ENCODE peak calls at places on chromosome X, in six cellular contexts. One of them, this sample, is unnamed.

GRCh38 chrX:18983711-18984380 is at the start of gene PHKA2:
- DNase-seq in RWPE2: no peak
- DNase-seq in heart right ventricle: peak; percentile 51
- DNase-seq in fibroblast of lung: peak; percentile 44
- DNase-seq in esophagus squamous epithelium: no peak
- DNase-seq in neuronal stem cell: no peak
- DNase-seq in this sample: no peak

GRCh38 chrX:43881410-43882293 is 598 bp downstream of the MAOB start:
- DNase-seq in RWPE2: no peak
- DNase-seq in heart right ventricle: no peak
- DNase-seq in fibroblast of lung: no peak
- DNase-seq in esophagus squamous epithelium: no peak
- DNase-seq in neuronal stem cell: no peak
- DNase-seq in this sample: no peak

GRCh38 chrX:53223068-53223693 is 1.8 kb downstream of the KDM5C start:
- DNase-seq in RWPE2: no peak
- DNase-seq in heart right ventricle: no peak
- DNase-seq in fibroblast of lung: peak; percentile 0
- DNase-seq in esophagus squamous epithelium: no peak
- DNase-seq in neuronal stem cell: no peak
- DNase-seq in this sample: no peak

GRCh38 chrX:123878177-123878576 is 18.3 kb downstream of the XIAP start:
- DNase-seq in RWPE2: no peak
- DNase-seq in heart right ventricle: no peak
- DNase-seq in fibroblast of lung: peak; percentile 56
- DNase-seq in esophagus squamous epithelium: no peak
- DNase-seq in neuronal stem cell: no peak
- DNase-seq in this sample: no peak

GRCh38 chrX:133655914-133656265 is 240.6 kb upstream of the GPC4 start:
- DNase-seq in RWPE2: no peak
- DNase-seq in heart right ventricle: no peak
- DNase-seq in fibroblast of lung: peak; percentile 26
- DNase-seq in esophagus squamous epithelium: no peak
- DNase-seq in neuronal stem cell: no peak
- DNase-seq in this sample: no peak

GRCh38 chrX:69508610-69509009 is 4.5 kb downstream of the NALF2 start:
- DNase-seq in RWPE2: no peak
- DNase-seq in heart right ventricle: no peak
- DNase-seq in fibroblast of lung: no peak
- DNase-seq in esophagus squamous epithelium: no peak
- DNase-seq in neuronal stem cell: no peak
- DNase-seq in this sample: no peak

GRCh38 chrX:136147966-136148365 is 633 bp downstream of the FHL1 start:
- DNase-seq in RWPE2: no peak
- DNase-seq in heart right ventricle: peak; percentile 17
- DNase-seq in fibroblast of lung: no peak
- DNase-seq in esophagus squamous epithelium: no peak
- DNase-seq in neuronal stem cell: no peak
- DNase-seq in this sample: no peak

GRCh38 chrX:574355-574754 is 56.2 kb upstream of the SHOX start:
- DNase-seq in RWPE2: no peak
- DNase-seq in heart right ventricle: no peak
- DNase-seq in fibroblast of lung: no peak
- DNase-seq in esophagus squamous epithelium: no peak
- DNase-seq in neuronal stem cell: no peak
- DNase-seq in this sample: no peak

GRCh38 chrX:134572816-134573682 is 85.2 kb downstream of the PLAC1 start:
- DNase-seq in RWPE2: peak; percentile 56
- DNase-seq in heart right ventricle: no peak
- DNase-seq in fibroblast of lung: no peak
- DNase-seq in esophagus squamous epithelium: no peak
- DNase-seq in neuronal stem cell: no peak
- DNase-seq in this sample: peak; percentile 49

GRCh38 chrX:111376897-111377601 is 34.9 kb downstream of the DCX start:
- DNase-seq in RWPE2: no peak
- DNase-seq in heart right ventricle: no peak
- DNase-seq in fibroblast of lung: no peak
- DNase-seq in esophagus squamous epithelium: no peak
- DNase-seq in neuronal stem cell: peak; percentile 40
- DNase-seq in this sample: no peak

GRCh38 chrX:54640721-54641120 is 110.7 kb downstream of the GNL3L start:
- DNase-seq in RWPE2: no peak
- DNase-seq in heart right ventricle: no peak
- DNase-seq in fibroblast of lung: peak; percentile 25
- DNase-seq in esophagus squamous epithelium: no peak
- DNase-seq in neuronal stem cell: no peak
- DNase-seq in this sample: no peak

GRCh38 chrX:63525491-63525890 is 174.4 kb upstream of the SPIN4 start:
- DNase-seq in RWPE2: no peak
- DNase-seq in heart right ventricle: no peak
- DNase-seq in fibroblast of lung: no peak
- DNase-seq in esophagus squamous epithelium: no peak
- DNase-seq in neuronal stem cell: no peak
- DNase-seq in this sample: no peak

GRCh38 chrX:52574416-52575275 is 57.8 kb upstream of the XAGE1B start:
- DNase-seq in RWPE2: no peak
- DNase-seq in heart right ventricle: no peak
- DNase-seq in fibroblast of lung: peak; percentile 61
- DNase-seq in esophagus squamous epithelium: no peak
- DNase-seq in neuronal stem cell: peak; percentile 31
- DNase-seq in this sample: no peak

GRCh38 chrX:49191033-49191871 is 5.1 kb upstream of the PRICKLE3 start:
- DNase-seq in RWPE2: peak; percentile 93
- DNase-seq in heart right ventricle: peak; percentile 95
- DNase-seq in fibroblast of lung: peak; percentile 100
- DNase-seq in esophagus squamous epithelium: peak; percentile 75
- DNase-seq in neuronal stem cell: peak; percentile 95
- DNase-seq in this sample: peak; percentile 98

GRCh38 chrX:112851161-112851779 is 10.6 kb upstream of the AMOT start:
- DNase-seq in RWPE2: no peak
- DNase-seq in heart right ventricle: no peak
- DNase-seq in fibroblast of lung: no peak
- DNase-seq in esophagus squamous epithelium: no peak
- DNase-seq in neuronal stem cell: no peak
- DNase-seq in this sample: no peak

GRCh38 chrX:2614911-2615310 is 76.2 kb upstream of the CD99 start:
- DNase-seq in RWPE2: no peak
- DNase-seq in heart right ventricle: peak; percentile 18
- DNase-seq in fibroblast of lung: peak; percentile 78
- DNase-seq in esophagus squamous epithelium: no peak
- DNase-seq in neuronal stem cell: no peak
- DNase-seq in this sample: no peak

GRCh38 chrX:55486736-55487135 is 2.9 kb downstream of the USP51 start:
- DNase-seq in RWPE2: no peak
- DNase-seq in heart right ventricle: no peak
- DNase-seq in fibroblast of lung: no peak
- DNase-seq in esophagus squamous epithelium: no peak
- DNase-seq in neuronal stem cell: no peak
- DNase-seq in this sample: no peak

GRCh38 chrX:121958886-121959285 is 911.5 kb downstream of the GLUD2 start:
- DNase-seq in RWPE2: no peak
- DNase-seq in heart right ventricle: no peak
- DNase-seq in fibroblast of lung: no peak
- DNase-seq in esophagus squamous epithelium: no peak
- DNase-seq in neuronal stem cell: no peak
- DNase-seq in this sample: no peak

GRCh38 chrX:139204903-139205667 is 325.5 kb upstream of the F9 start:
- DNase-seq in RWPE2: no peak
- DNase-seq in heart right ventricle: no peak
- DNase-seq in fibroblast of lung: no peak
- DNase-seq in esophagus squamous epithelium: no peak
- DNase-seq in neuronal stem cell: no peak
- DNase-seq in this sample: no peak

GRCh38 chrX:24862343-24862742 is 153.4 kb downstream of the ARX start:
- DNase-seq in RWPE2: no peak
- DNase-seq in heart right ventricle: no peak
- DNase-seq in fibroblast of lung: peak; percentile 72
- DNase-seq in esophagus squamous epithelium: no peak
- DNase-seq in neuronal stem cell: no peak
- DNase-seq in this sample: no peak

GRCh38 chrX:48761674-48762471 is at the start of gene GLOD5:
- DNase-seq in RWPE2: no peak
- DNase-seq in heart right ventricle: no peak
- DNase-seq in fibroblast of lung: no peak
- DNase-seq in esophagus squamous epithelium: no peak
- DNase-seq in neuronal stem cell: no peak
- DNase-seq in this sample: peak; percentile 7

GRCh38 chrX:43718546-43718945 is 62.4 kb downstream of the MAOA start:
- DNase-seq in RWPE2: no peak
- DNase-seq in heart right ventricle: no peak
- DNase-seq in fibroblast of lung: no peak
- DNase-seq in esophagus squamous epithelium: no peak
- DNase-seq in neuronal stem cell: no peak
- DNase-seq in this sample: no peak

GRCh38 chrX:13761606-13762005 is 27.1 kb downstream of the OFD1 start:
- DNase-seq in RWPE2: no peak
- DNase-seq in heart right ventricle: no peak
- DNase-seq in fibroblast of lung: peak; percentile 46
- DNase-seq in esophagus squamous epithelium: no peak
- DNase-seq in neuronal stem cell: no peak
- DNase-seq in this sample: no peak

GRCh38 chrX:103488332-103488731 is 31.0 kb downstream of the RAB40A start:
- DNase-seq in RWPE2: no peak
- DNase-seq in heart right ventricle: no peak
- DNase-seq in fibroblast of lung: peak; percentile 38
- DNase-seq in esophagus squamous epithelium: no peak
- DNase-seq in neuronal stem cell: no peak
- DNase-seq in this sample: no peak

GRCh38 chrX:1453390-1453783 is 678 bp upstream of the ASMTL start:
- DNase-seq in RWPE2: no peak
- DNase-seq in heart right ventricle: no peak
- DNase-seq in fibroblast of lung: no peak
- DNase-seq in esophagus squamous epithelium: no peak
- DNase-seq in neuronal stem cell: no peak
- DNase-seq in this sample: no peak

GRCh38 chrX:8988456-8988855 is 45.5 kb downstream of the FAM9B start:
- DNase-seq in RWPE2: no peak
- DNase-seq in heart right ventricle: peak; percentile 4
- DNase-seq in fibroblast of lung: peak; percentile 74
- DNase-seq in esophagus squamous epithelium: no peak
- DNase-seq in neuronal stem cell: no peak
- DNase-seq in this sample: peak; percentile 25

GRCh38 chrX:96453139-96453538 is 231.5 kb upstream of the DIAPH2 start:
- DNase-seq in RWPE2: no peak
- DNase-seq in heart right ventricle: no peak
- DNase-seq in fibroblast of lung: no peak
- DNase-seq in esophagus squamous epithelium: no peak
- DNase-seq in neuronal stem cell: no peak
- DNase-seq in this sample: no peak

GRCh38 chrX:23704673-23705206 is 37.4 kb downstream of the PRDX4 start:
- DNase-seq in RWPE2: no peak
- DNase-seq in heart right ventricle: no peak
- DNase-seq in fibroblast of lung: no peak
- DNase-seq in esophagus squamous epithelium: no peak
- DNase-seq in neuronal stem cell: no peak
- DNase-seq in this sample: no peak
- H3K36me3 ChIP-seq in RWPE2: peaks cover 46% of the 10 kb centered on the region
- H3K36me3 ChIP-seq in heart right ventricle: no peaks in the 10 kb centered on the region
- H3K36me3 ChIP-seq in fibroblast of lung: no peaks in the 10 kb centered on the region
- H3K36me3 ChIP-seq in esophagus squamous epithelium: no peaks in the 10 kb centered on the region
- H3K36me3 ChIP-seq in neuronal stem cell: peaks cover 53% of the 10 kb centered on the region
- H3K36me3 ChIP-seq in this sample: peaks cover 4% of the 10 kb centered on the region

DNA sequence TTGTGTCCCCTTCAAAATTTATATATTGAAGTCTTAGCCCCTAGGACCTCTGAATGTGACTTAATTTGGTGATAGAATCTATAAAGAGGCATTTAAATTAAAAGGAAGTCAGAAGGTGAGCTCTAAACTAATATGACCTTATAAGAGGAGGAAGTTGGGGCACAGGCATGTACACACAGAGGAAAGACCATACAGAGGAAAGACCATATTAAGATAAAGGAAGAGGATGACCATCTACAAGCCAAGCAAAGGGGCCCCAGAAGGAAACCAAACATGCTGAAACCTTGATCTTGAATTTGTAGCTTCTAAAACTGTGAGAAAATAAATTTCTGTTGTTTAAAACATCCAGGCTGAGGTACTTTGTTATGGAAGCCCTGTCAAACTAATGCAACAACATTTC is 26.9 kb upstream of the CYBB start:
- DNase-seq in RWPE2: no peak
- DNase-seq in heart right ventricle: no peak
- DNase-seq in fibroblast of lung: no peak
- DNase-seq in esophagus squamous epithelium: no peak
- DNase-seq in neuronal stem cell: no peak
- DNase-seq in this sample: no peak
- H3K4me1 ChIP-seq in RWPE2: no peaks in the 10 kb centered on the region
- H3K4me1 ChIP-seq in heart right ventricle: no peaks in the 10 kb centered on the region
- H3K4me1 ChIP-seq in fibroblast of lung: no peaks in the 10 kb centered on the region
- H3K4me1 ChIP-seq in esophagus squamous epithelium: no peaks in the 10 kb centered on the region
- H3K4me1 ChIP-seq in neuronal stem cell: no peaks in the 10 kb centered on the region
- H3K4me1 ChIP-seq in this sample: peaks cover 6% of the 10 kb centered on the region

DNA sequence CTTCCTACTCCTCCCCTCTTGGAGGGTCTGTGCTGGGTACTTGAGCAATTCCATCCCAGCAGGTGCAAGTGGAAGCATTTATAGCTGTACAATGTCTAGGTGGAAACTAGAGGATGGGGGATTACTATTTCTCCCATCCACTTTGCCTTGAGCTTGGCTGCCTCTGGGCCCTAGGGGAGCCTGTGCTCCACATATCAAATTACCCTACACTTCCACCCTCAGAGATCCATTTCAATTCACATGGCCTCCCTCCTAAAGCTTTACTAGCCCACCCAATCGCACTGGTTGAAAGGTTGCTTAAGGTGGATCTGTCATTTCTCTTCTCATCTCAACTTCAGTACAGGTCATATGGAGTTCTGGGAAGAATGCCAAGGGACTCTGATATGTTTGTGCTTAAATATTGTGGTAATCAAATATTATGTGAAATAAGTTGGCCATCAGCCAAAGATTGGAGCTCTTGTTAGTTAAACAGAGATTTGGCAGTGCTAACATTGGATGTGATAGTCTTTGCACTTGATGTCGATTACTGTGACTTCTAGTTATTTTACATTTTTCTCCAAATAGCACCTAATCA is 20.6 kb downstream of the SEPTIN6 start:
- DNase-seq in RWPE2: no peak
- DNase-seq in heart right ventricle: no peak
- DNase-seq in fibroblast of lung: peak; percentile 61
- DNase-seq in esophagus squamous epithelium: no peak
- DNase-seq in neuronal stem cell: no peak
- DNase-seq in this sample: no peak
- H3K36me3 ChIP-seq in RWPE2: no peaks in the 10 kb centered on the region
- H3K36me3 ChIP-seq in heart right ventricle: no peaks in the 10 kb centered on the region
- H3K36me3 ChIP-seq in fibroblast of lung: no peaks in the 10 kb centered on the region
- H3K36me3 ChIP-seq in esophagus squamous epithelium: no peaks in the 10 kb centered on the region
- H3K36me3 ChIP-seq in neuronal stem cell: peaks cover 14% of the 10 kb centered on the region
- H3K36me3 ChIP-seq in this sample: no peaks in the 10 kb centered on the region

DNA sequence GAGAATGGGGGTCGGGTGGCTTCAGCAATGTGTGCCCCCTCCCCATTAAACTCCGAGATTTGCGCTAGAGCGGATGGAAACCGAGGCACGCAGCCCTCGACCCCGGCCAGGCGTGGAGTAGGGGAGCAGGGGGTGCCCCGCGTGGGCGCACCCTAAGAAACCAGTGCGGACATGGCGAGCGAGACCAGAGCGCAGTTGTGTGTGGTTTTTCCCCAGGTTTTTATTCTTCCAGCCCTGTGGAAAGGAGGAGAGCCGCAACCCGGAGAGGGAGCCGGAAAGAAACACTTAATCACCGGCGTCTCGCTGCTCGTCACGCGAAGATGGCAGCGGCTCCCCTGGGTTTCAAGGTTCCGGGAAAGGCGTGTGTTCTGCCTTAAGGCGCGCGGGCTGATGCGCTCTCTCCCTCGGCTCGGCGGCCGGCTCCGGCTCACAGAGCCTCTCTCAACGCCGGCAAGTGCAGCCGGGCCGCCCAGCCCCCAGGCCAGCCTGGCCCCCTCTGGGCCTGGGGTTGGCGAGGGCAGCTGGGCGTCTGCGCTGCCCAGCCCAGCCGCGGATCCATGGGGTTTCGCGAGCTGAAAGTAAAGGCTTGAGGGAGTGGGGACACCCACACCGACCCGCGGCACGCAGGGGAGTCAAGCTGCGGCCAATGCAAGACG is 73.9 kb upstream of the BCOR start:
- DNase-seq in RWPE2: no peak
- DNase-seq in heart right ventricle: no peak
- DNase-seq in fibroblast of lung: no peak
- DNase-seq in esophagus squamous epithelium: no peak
- DNase-seq in neuronal stem cell: no peak
- DNase-seq in this sample: no peak
- H3K4me1 ChIP-seq in RWPE2: no peaks in the 10 kb centered on the region
- H3K4me1 ChIP-seq in heart right ventricle: no peaks in the 10 kb centered on the region
- H3K4me1 ChIP-seq in fibroblast of lung: peaks cover 2% of the 10 kb centered on the region
- H3K4me1 ChIP-seq in esophagus squamous epithelium: peaks cover 73% of the 10 kb centered on the region
- H3K4me1 ChIP-seq in neuronal stem cell: no peaks in the 10 kb centered on the region
- H3K4me1 ChIP-seq in this sample: peaks cover 13% of the 10 kb centered on the region

This sample was measured in keratinocyte.